ENCODE peak calls at places on chromosomes 3 and 15, in six cellular contexts. A, F, U, X, M and Z are unnamed samples.

GRCh38 chr3:119104031-119104430 is 41.9 kb upstream of the TEX55 start:
- DNase-seq in M (no peak), A (no peak), U (no peak), X (no peak), F (no peak), Z (no peak)

GRCh38 chr3:3783155-3783554 is 16.1 kb upstream of the LRRN1 start:
- DNase-seq in F (no peak), A (no peak), X (no peak), U (no peak), M (no peak), Z (no peak)

GRCh38 chr3:112681822-112682325 is 40.9 kb upstream of the CCDC80 start:
- DNase-seq in F (no peak), U (peak; percentile 56), X (no peak), M (no peak), A (peak; percentile 48), Z (no peak)

GRCh38 chr3:127822836-127823589 is 698 bp upstream of the MGLL start:
- DNase-seq in X (no peak), A (no peak), M (peak; percentile 84), U (no peak), F (peak; percentile 17), Z (no peak)

GRCh38 chr3:128491900-128492352 is 1.1 kb downstream of the GATA2 start:
- DNase-seq in U (no peak), M (peak; percentile 61), X (no peak), F (no peak), A (no peak), Z (peak; percentile 83)

GRCh38 chr3:13569641-13570390 is 20.9 kb downstream of the FBLN2 start:
- DNase-seq in X (no peak), A (no peak), F (no peak), U (no peak), M (no peak), Z (no peak)

GRCh38 chr15:57376695-57377477 is 581 bp downstream of the CGNL1 start:
- DNase-seq in U (no peak), M (no peak), F (peak; percentile 55), A (no peak), X (no peak), Z (no peak)

GRCh38 chr15:80875568-80875967 is 96.4 kb downstream of the CEMIP start:
- DNase-seq in F (no peak), M (no peak), A (no peak), U (no peak), X (no peak), Z (no peak)

GRCh38 chr3:194565597-194566190 is 67.5 kb downstream of the TMEM44 start:
- DNase-seq in M (no peak), U (no peak), X (no peak), A (no peak), F (no peak), Z (no peak)

GRCh38 chr3:164479406-164479805 is 598.9 kb downstream of the SI start:
- DNase-seq in X (no peak), A (no peak), U (no peak), F (no peak), M (no peak), Z (no peak)

GRCh38 chr15:84934942-84935729 is 46.5 kb upstream of the PDE8A start:
- DNase-seq in F (no peak), A (no peak), M (no peak), X (no peak), U (no peak), Z (no peak)

GRCh38 chr15:73464602-73465001 is 21.6 kb downstream of the REC114 start:
- DNase-seq in X (no peak), U (no peak), F (no peak), A (no peak), M (no peak), Z (no peak)
- TF ChIP-seq CTCF in X (peak; percentile 30), U (peak; percentile 41), F (no peak), A (peak; percentile 35), M (no peak), Z (no peak)

GRCh38 chr15:100926258-100926657 is 7.1 kb downstream of the LRRK1 start:
- DNase-seq in M (no peak), U (no peak), F (no peak), X (peak; percentile 53), A (no peak), Z (peak; percentile 51)
- TF ChIP-seq CTCF in M (no peak), U (peak; percentile 25), F (no peak), X (peak; percentile 65), A (no peak), Z (no peak)

GRCh38 chr15:97875513-97876285 is 84.8 kb upstream of the ARRDC4 start:
- DNase-seq in F (peak; percentile 47), A (no peak), X (no peak), M (no peak), U (no peak), Z (no peak)
- TF ChIP-seq CTCF in F (peak; percentile 25), A (no peak), X (no peak), M (no peak), U (peak; percentile 3), Z (no peak)

GRCh38 chr15:34494084-34494399 is 56.4 kb upstream of the GOLGA8A start:
- DNase-seq in U (no peak), A (no peak), F (no peak), X (no peak), M (no peak), Z (no peak)
- TF ChIP-seq CTCF in U (no peak), A (no peak), F (no peak), X (no peak), M (no peak), Z (no peak)

GRCh38 chr3:15440891-15441290 is 13.5 kb downstream of the EAF1 start:
- DNase-seq in U (peak; percentile 9), M (no peak), X (no peak), F (no peak), A (no peak), Z (peak; percentile 8)
- TF ChIP-seq CTCF in U (no peak), M (no peak), X (no peak), F (no peak), A (no peak), Z (no peak)

GRCh38 chr3:132726341-132726823 is 4.2 kb upstream of the NPHP3 start:
- DNase-seq in X (peak; percentile 63), A (no peak), M (no peak), F (no peak), U (no peak), Z (no peak)

GRCh38 chr3:132723551-132723950 is 1.3 kb upstream of the NPHP3 start:
- DNase-seq in X (no peak), A (no peak), M (no peak), U (no peak), F (no peak), Z (no peak)

GRCh38 chr3:132722165-132723023 is at the start of gene NPHP3:
- DNase-seq in X (peak; percentile 91), U (peak; percentile 94), F (peak; percentile 97), A (peak; percentile 42), M (peak; percentile 99), Z (peak; percentile 99)

GRCh38 chr3:132723024-132723462 is 834 bp upstream of the NPHP3 start:
- DNase-seq in U (no peak), X (no peak), F (no peak), M (no peak), A (peak; percentile 22), Z (no peak)

GRCh38 chr3:132721479-132722164 is 587 bp downstream of the NPHP3 start:
- DNase-seq in M (peak; percentile 88), A (no peak), U (peak; percentile 76), X (no peak), F (peak; percentile 75), Z (peak; percentile 89)
- TF ChIP-seq CTCF in M (peak; percentile 20), A (peak; percentile 28), U (peak; percentile 57), X (no peak), F (peak; percentile 57), Z (peak; percentile 35)